ENCODE peak calls at places on chromosome 16, in seven cellular contexts. T, A, R, H, Y, G and U are unnamed samples.

GRCh38 chr16:57623251-57624043 is 5.0 kb upstream of the ADGRG1 start:
- DNase-seq in T (no peak), A (peak; percentile 50), H (no peak), R (no peak), G (no peak), Y (peak; percentile 91), U (peak; percentile 87)

GRCh38 chr16:56227936-56228335 is 36.6 kb downstream of the GNAO1 start:
- DNase-seq in A (no peak), G (no peak), T (no peak), Y (no peak), H (no peak), R (no peak), U (no peak)

GRCh38 chr16:22117666-22118065 is 25.3 kb downstream of the VWA3A start:
- DNase-seq in T (no peak), G (no peak), H (no peak), R (no peak), Y (no peak), A (no peak), U (no peak)

GRCh38 chr16:64242510-64242909 is 879.4 kb downstream of the CDH11 start:
- DNase-seq in H (no peak), R (no peak), G (no peak), T (no peak), Y (no peak), A (no peak), U (no peak)

GRCh38 chr16:88686062-88686438 is 257 bp downstream of the SNAI3 start:
- DNase-seq in R (no peak), A (no peak), Y (no peak), H (no peak), T (no peak), G (no peak), U (no peak)

GRCh38 chr16:49492090-49492801 is 118.6 kb downstream of the C16orf78 start:
- DNase-seq in R (peak; percentile 35), Y (peak; percentile 13), T (peak; percentile 6), A (peak; percentile 80), H (no peak), G (peak; percentile 34), U (peak; percentile 36)

GRCh38 chr16:87728026-87728425 is 37.8 kb downstream of the KLHDC4 start:
- DNase-seq in T (no peak), R (no peak), H (no peak), G (no peak), Y (no peak), A (no peak), U (no peak)

GRCh38 chr16:72189865-72190371 is 18.0 kb upstream of the PMFBP1 start:
- DNase-seq in Y (no peak), T (no peak), R (no peak), H (peak; percentile 69), G (no peak), A (no peak), U (no peak)

GRCh38 chr16:21264226-21265036 is 13.7 kb downstream of the CRYM start:
- DNase-seq in R (no peak), H (no peak), A (no peak), Y (no peak), T (no peak), G (no peak), U (no peak)

GRCh38 chr16:11262915-11263314 is 6.2 kb downstream of the TNP2 start:
- DNase-seq in R (no peak), T (no peak), A (no peak), G (no peak), Y (no peak), H (no peak), U (no peak)

GRCh38 chr16:81310045-81310644 is 4.6 kb upstream of the GAN start:
- DNase-seq in Y (no peak), T (no peak), A (no peak), H (no peak), G (no peak), R (no peak), U (no peak)

GRCh38 chr16:64933890-64934289 is 188.0 kb downstream of the CDH11 start:
- DNase-seq in R (no peak), H (no peak), G (no peak), Y (peak; percentile 90), T (no peak), A (no peak), U (peak; percentile 44)

GRCh38 chr16:75096730-75097129 is 19.9 kb downstream of the LDHD start:
- DNase-seq in Y (no peak), G (no peak), T (no peak), R (no peak), H (no peak), A (peak; percentile 88), U (no peak)

GRCh38 chr16:23145186-23145585 is 4.1 kb downstream of the USP31 start:
- DNase-seq in G (no peak), A (peak; percentile 46), R (no peak), H (no peak), T (no peak), Y (no peak), U (no peak)

GRCh38 chr16:64841482-64841881 is 280.4 kb downstream of the CDH11 start:
- DNase-seq in R (no peak), G (no peak), T (no peak), H (no peak), A (no peak), Y (no peak), U (no peak)

GRCh38 chr16:85778873-85779272 is 20.5 kb downstream of the EMC8 start:
- DNase-seq in A (no peak), H (no peak), R (no peak), Y (no peak), T (no peak), G (no peak), U (no peak)